ENCODE peak calls at places on chromosomes 12 and 14, in seven cellular contexts. D is A549, P is cardiac fibroblast, T is MM.1S, E is IMR-90, C is thyroid gland, S is upper lobe of left lung. B is an unnamed sample.
A peak's percentile ranks its signal among the peaks of the same experiment; 100 is the strongest.

GRCh38 chr12:64744422-64745258 is 14.6 kb downstream of the GNS start:
- DNase-seq in T (no peak), P (peak; percentile 56), C (no peak), S (no peak), E (peak; percentile 39), D (peak; percentile 12), B (no peak)

GRCh38 chr12:62772556-62772955 is 162.4 kb downstream of the PPM1H start:
- DNase-seq in C (no peak), P (no peak), S (no peak), T (no peak), D (no peak), E (peak; percentile 47), B (no peak)

GRCh38 chr12:122893208-122894151 is 2.4 kb downstream of the VPS37B start:
- DNase-seq in D (no peak), P (no peak), T (peak; percentile 59), S (peak; percentile 57), C (peak; percentile 94), E (no peak), B (no peak)

GRCh38 chr14:39614292-39614923 is 182.2 kb upstream of the FBXO33 start:
- DNase-seq in P (no peak), D (no peak), E (no peak), C (no peak), S (no peak), T (no peak), B (no peak)

GRCh38 chr12:116152268-116152667 is 125.2 kb downstream of the MED13L start:
- DNase-seq in D (peak; percentile 33), E (peak; percentile 92), P (peak; percentile 93), C (no peak), T (no peak), S (no peak), B (no peak)

GRCh38 chr12:112148031-112148513 is 22.7 kb downstream of the TRAFD1 start:
- DNase-seq in T (no peak), D (peak; percentile 49), E (peak; percentile 79), P (peak; percentile 89), S (peak; percentile 18), C (no peak), B (no peak)

GRCh38 chr14:99644723-99645544 is at the start of gene HHIPL1:
- DNase-seq in S (no peak), E (peak; percentile 17), T (no peak), P (peak; percentile 12), C (no peak), D (no peak), B (no peak)

GRCh38 chr12:92133795-92134637 is 11.6 kb downstream of the BTG1 start:
- DNase-seq in D (no peak), C (no peak), S (no peak), P (no peak), E (no peak), T (peak; percentile 5), B (no peak)

GRCh38 chr14:22671622-22672021 is 27.5 kb upstream of the OR6J1 start:
- DNase-seq in C (no peak), D (no peak), T (no peak), E (no peak), S (no peak), P (no peak), B (no peak)

GRCh38 chr14:101222362-101223090 is 319.0 kb upstream of the RTL1 start:
- DNase-seq in D (no peak), C (no peak), S (no peak), P (no peak), T (no peak), E (no peak), B (no peak)

GRCh38 chr12:9868951-9869306 is 225 bp downstream of the CLEC2B start:
- DNase-seq in S (no peak), C (no peak), P (no peak), E (no peak), D (no peak), T (no peak), B (no peak)

GRCh38 chr12:124428136-124428791 is 133.4 kb downstream of the RFLNA start:
- DNase-seq in D (no peak), T (no peak), C (no peak), S (no peak), P (peak; percentile 73), E (peak; percentile 86), B (no peak)

GRCh38 chr12:88893801-88894200 is 313.5 kb upstream of the KITLG start:
- DNase-seq in T (no peak), P (no peak), S (no peak), E (peak; percentile 5), D (no peak), C (no peak), B (no peak)

GRCh38 chr14:23366163-23366921 is 1.4 kb upstream of the EFS start:
- DNase-seq in S (peak; percentile 59), T (no peak), P (peak; percentile 26), E (peak; percentile 72), D (no peak), C (peak; percentile 65), B (no peak)

GRCh38 chr12:117853600-117853999 is 115.2 kb downstream of the KSR2 start:
- DNase-seq in D (peak; percentile 86), E (no peak), T (no peak), S (peak; percentile 67), C (no peak), P (no peak), B (no peak)

DNA sequence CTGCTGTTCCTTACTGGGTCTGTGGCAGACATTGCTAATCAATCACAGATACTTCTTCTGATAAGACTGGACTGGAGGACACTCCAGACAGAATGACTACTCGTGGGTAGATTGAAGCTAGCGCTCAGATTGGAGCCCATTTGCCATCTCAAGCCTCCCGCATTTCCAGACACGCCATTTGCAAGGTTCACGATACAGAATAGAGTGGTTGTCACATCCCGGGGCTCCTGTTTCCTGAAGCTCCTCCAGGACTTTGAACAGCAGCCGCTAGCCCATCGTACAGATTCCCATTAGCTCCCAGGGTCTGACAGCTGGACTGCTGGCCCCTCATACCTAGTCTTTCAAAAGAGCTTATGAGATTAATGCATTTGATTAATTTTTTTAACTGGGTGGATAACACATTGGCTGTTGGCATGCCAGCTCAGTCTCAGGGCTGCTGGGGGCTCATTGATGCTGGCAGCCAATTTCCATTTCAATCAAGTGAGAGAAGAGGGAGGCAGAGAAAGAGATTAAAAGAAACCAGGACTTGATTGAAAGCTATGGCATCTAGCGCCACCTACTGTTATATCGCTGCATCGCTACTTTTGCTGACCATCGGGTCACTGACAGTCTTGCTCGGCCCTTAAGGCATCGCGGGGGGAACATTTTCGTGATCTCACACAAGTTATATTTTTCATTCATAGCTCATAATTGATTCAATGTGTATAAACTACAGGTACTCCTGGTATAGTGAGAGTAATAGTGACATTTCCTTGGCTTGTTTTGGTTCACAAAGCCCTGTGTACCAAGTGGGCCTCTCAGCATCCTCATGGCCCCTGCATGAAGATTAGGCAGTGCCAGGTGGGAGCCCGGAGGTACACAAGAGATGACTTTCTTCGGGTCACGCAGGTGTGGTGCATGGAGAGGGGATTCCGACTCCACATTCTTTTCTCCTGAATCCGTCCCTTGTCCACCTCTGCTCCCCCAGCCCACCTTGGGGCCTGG is 78.6 kb downstream of the CCDC60 start:
- DNase-seq in P (peak; percentile 82), T (peak; percentile 37), E (peak; percentile 59), C (peak; percentile 70), S (peak; percentile 36), D (peak; percentile 77), B (no peak)
- TF ChIP-seq CTCF in P (peak; percentile 84), T (peak; percentile 63), E (peak; percentile 81), C (peak; percentile 60), S (peak; percentile 70), D (peak; percentile 84), B (no peak)

DNA sequence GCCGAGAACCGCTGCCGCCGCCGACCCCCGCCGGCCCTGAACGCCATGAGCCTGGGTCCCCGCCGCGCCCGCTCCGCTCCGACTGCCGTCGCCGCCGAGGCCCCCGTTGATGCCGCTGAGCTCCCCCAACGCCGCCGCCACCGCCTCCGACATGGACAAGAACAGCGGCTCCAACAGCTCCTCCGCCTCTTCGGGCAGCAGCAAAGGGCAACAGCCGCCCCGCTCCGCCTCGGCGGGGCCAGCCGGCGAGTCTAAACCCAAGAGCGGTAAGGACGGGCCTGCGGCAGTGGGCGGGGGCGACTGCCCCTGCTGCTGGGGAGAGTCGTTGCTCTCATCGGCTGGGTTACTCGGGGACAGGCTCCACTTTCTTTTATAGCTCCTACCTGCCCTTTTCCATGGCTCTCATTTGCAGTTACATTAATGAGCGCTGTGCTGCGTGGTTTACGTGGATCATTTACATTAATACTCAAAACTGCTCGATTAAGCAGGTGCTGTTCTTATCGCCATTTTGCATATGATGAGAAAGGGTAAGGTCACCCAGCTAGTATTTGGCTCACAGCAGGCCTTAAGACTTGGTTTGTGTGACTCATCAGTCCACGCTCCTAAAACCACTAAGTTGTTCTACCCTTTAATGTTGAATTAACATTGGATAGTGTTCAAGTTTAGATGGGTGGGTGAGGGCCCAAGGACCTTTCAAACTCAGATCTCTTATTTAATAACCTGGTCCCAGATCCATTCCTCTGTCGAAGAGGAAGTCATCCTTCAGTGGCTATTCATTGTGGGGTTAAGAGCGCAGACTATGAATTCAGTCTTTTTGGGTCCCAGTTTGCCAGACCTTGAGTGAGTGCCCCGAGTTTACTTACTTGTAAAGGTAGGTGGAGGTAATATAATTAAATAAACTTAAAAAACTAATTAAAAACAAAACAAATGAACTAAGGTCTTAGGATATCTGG is 823 bp downstream of the RNF10 start:
- DNase-seq in P (peak; percentile 87), E (peak; percentile 92), T (peak; percentile 38), C (peak; percentile 39), S (peak; percentile 42), D (peak; percentile 51), B (no peak)
- TF ChIP-seq CTCF in P (no peak), E (no peak), T (no peak), C (no peak), S (no peak), D (no peak), B (no peak)

GRCh38 chr12:53221203-53222076 is 10.6 kb downstream of the RARG start:
- DNase-seq in D (peak; percentile 75), E (peak; percentile 51), T (peak; percentile 50), C (peak; percentile 83), P (peak; percentile 48), S (peak; percentile 80), B (peak; percentile 66)
- TF ChIP-seq CTCF in D (peak; percentile 51), E (peak; percentile 11), T (peak; percentile 37), C (no peak), P (no peak), S (no peak), B (no peak)

GRCh38 chr12:27516625-27517024 is 7.4 kb upstream of the PPFIBP1 start:
- DNase-seq in T (no peak), D (no peak), S (no peak), E (no peak), C (no peak), P (no peak), B (no peak)

GRCh38 chr12:27521066-27521465 is 2.9 kb upstream of the PPFIBP1 start:
- DNase-seq in S (no peak), E (peak; percentile 52), C (no peak), D (no peak), P (peak; percentile 55), T (no peak), B (no peak)

GRCh38 chr12:27517961-27518668 is 5.9 kb upstream of the PPFIBP1 start:
- DNase-seq in T (no peak), E (no peak), P (no peak), C (no peak), S (no peak), D (no peak), B (no peak)

GRCh38 chr12:27515671-27516070 is 8.3 kb upstream of the PPFIBP1 start:
- DNase-seq in D (no peak), P (no peak), C (peak; percentile 69), S (no peak), E (no peak), T (no peak), B (no peak)

DNA sequence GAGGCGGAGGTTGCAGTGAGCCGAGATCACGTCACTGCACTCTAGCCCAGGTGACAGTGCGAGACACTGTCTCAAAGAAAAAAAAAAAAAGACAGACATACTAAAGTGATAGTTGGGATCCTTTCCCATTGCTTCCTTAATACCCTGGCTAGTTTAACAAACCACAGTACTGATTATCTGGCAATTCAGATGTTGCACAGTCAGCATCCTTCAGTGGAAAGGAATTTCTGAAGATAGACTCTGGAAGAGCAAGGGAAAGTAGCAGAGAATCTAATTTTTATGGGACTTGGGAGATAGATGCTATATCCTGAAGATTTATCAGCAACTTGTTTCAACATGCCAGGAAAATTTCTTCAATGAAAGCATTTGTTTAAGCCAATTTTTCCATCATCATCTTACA is 6.5 kb upstream of the PPFIBP1 start:
- DNase-seq in S (no peak), C (no peak), E (no peak), T (no peak), P (no peak), D (no peak), B (no peak)
- TF ChIP-seq CTCF in S (no peak), C (no peak), E (no peak), T (no peak), P (no peak), D (no peak), B (no peak)

B was measured in activated B cell treated with CpG ODN at 0.5 μM for 24 hours.